ENCODE peak calls at places on chromosomes 3 and 15, in eight cellular contexts. One of them, this sample, is unnamed. For H3K27me3 and H3K36me3, the result is how much of the 10 kb centered on the place peaks cover.

GRCh38 chr3:22117751-22118346 is 366.8 kb upstream of the ZNF385D start:
- DNase-seq in BE2C: no peak
- DNase-seq in BJ: peak
- DNase-seq in GM23248: peak
- DNase-seq in left ventricle myocardium inferior: no peak
- DNase-seq in colonic mucosa: no peak
- DNase-seq in right atrium auricular region: no peak
- DNase-seq in neuronal stem cell: peak
- DNase-seq in this sample: peak

GRCh38 chr15:97091093-97091492 is 760.6 kb downstream of the NR2F2 start:
- DNase-seq in right atrium auricular region: no peak
- DNase-seq in BE2C: no peak
- DNase-seq in BJ: no peak
- DNase-seq in GM23248: no peak
- DNase-seq in colonic mucosa: no peak
- DNase-seq in neuronal stem cell: no peak
- DNase-seq in left ventricle myocardium inferior: no peak
- DNase-seq in this sample: no peak

GRCh38 chr3:21506061-21506460 is 244.9 kb downstream of the ZNF385D start:
- DNase-seq in colonic mucosa: no peak
- DNase-seq in left ventricle myocardium inferior: no peak
- DNase-seq in right atrium auricular region: no peak
- DNase-seq in neuronal stem cell: no peak
- DNase-seq in BJ: no peak
- DNase-seq in BE2C: no peak
- DNase-seq in GM23248: peak
- DNase-seq in this sample: no peak

GRCh38 chr15:32641517-32642059 is at the start of gene SCG5:
- DNase-seq in BE2C: peak
- DNase-seq in GM23248: no peak
- DNase-seq in neuronal stem cell: peak
- DNase-seq in BJ: no peak
- DNase-seq in left ventricle myocardium inferior: no peak
- DNase-seq in colonic mucosa: peak
- DNase-seq in right atrium auricular region: no peak
- DNase-seq in this sample: peak

GRCh38 chr3:174168538-174169254 is 690.4 kb upstream of the NAALADL2 start:
- DNase-seq in colonic mucosa: no peak
- DNase-seq in BE2C: no peak
- DNase-seq in BJ: no peak
- DNase-seq in GM23248: no peak
- DNase-seq in neuronal stem cell: no peak
- DNase-seq in right atrium auricular region: no peak
- DNase-seq in left ventricle myocardium inferior: no peak
- DNase-seq in this sample: no peak

GRCh38 chr15:80405554-80405850 is 1.3 kb downstream of the ARNT2 start:
- DNase-seq in BE2C: no peak
- DNase-seq in right atrium auricular region: no peak
- DNase-seq in colonic mucosa: no peak
- DNase-seq in BJ: no peak
- DNase-seq in GM23248: no peak
- DNase-seq in left ventricle myocardium inferior: no peak
- DNase-seq in neuronal stem cell: no peak
- DNase-seq in this sample: no peak

GRCh38 chr3:65376426-65376825 is 662.3 kb downstream of the MAGI1 start:
- DNase-seq in right atrium auricular region: no peak
- DNase-seq in GM23248: no peak
- DNase-seq in left ventricle myocardium inferior: no peak
- DNase-seq in colonic mucosa: no peak
- DNase-seq in neuronal stem cell: no peak
- DNase-seq in BE2C: no peak
- DNase-seq in BJ: no peak
- DNase-seq in this sample: no peak

GRCh38 chr3:193885832-193886231 is 250.1 kb upstream of the HES1 start:
- DNase-seq in neuronal stem cell: no peak
- DNase-seq in GM23248: no peak
- DNase-seq in left ventricle myocardium inferior: no peak
- DNase-seq in BE2C: no peak
- DNase-seq in BJ: no peak
- DNase-seq in right atrium auricular region: no peak
- DNase-seq in colonic mucosa: peak
- DNase-seq in this sample: no peak

GRCh38 chr3:124833710-124834332 is 53.3 kb downstream of the ITGB5 start:
- DNase-seq in colonic mucosa: no peak
- DNase-seq in BE2C: no peak
- DNase-seq in neuronal stem cell: no peak
- DNase-seq in GM23248: no peak
- DNase-seq in left ventricle myocardium inferior: no peak
- DNase-seq in BJ: no peak
- DNase-seq in right atrium auricular region: no peak
- DNase-seq in this sample: no peak

GRCh38 chr3:41683666-41684350 is 278.1 kb downstream of the ULK4 start:
- DNase-seq in right atrium auricular region: no peak
- DNase-seq in BE2C: no peak
- DNase-seq in neuronal stem cell: no peak
- DNase-seq in colonic mucosa: peak
- DNase-seq in GM23248: peak
- DNase-seq in left ventricle myocardium inferior: no peak
- DNase-seq in BJ: no peak
- DNase-seq in this sample: no peak

GRCh38 chr3:52444860-52445793 is at the start of gene SEMA3G:
- DNase-seq in BJ: no peak
- DNase-seq in BE2C: peak
- DNase-seq in neuronal stem cell: no peak
- DNase-seq in colonic mucosa: peak
- DNase-seq in left ventricle myocardium inferior: peak
- DNase-seq in GM23248: peak
- DNase-seq in right atrium auricular region: no peak
- DNase-seq in this sample: peak

GRCh38 chr3:42934910-42935309 is 29.0 kb downstream of the ZNF662 start:
- DNase-seq in BE2C: no peak
- DNase-seq in right atrium auricular region: no peak
- DNase-seq in left ventricle myocardium inferior: no peak
- DNase-seq in BJ: no peak
- DNase-seq in GM23248: no peak
- DNase-seq in colonic mucosa: no peak
- DNase-seq in neuronal stem cell: no peak
- DNase-seq in this sample: no peak

GRCh38 chr3:42935472-42935871 is 29.5 kb downstream of the ZNF662 start:
- DNase-seq in BE2C: no peak
- DNase-seq in colonic mucosa: no peak
- DNase-seq in right atrium auricular region: no peak
- DNase-seq in left ventricle myocardium inferior: no peak
- DNase-seq in BJ: no peak
- DNase-seq in GM23248: no peak
- DNase-seq in neuronal stem cell: no peak
- DNase-seq in this sample: no peak

GRCh38 chr3:42934111-42934510 is 28.2 kb downstream of the ZNF662 start:
- DNase-seq in BE2C: no peak
- DNase-seq in GM23248: no peak
- DNase-seq in left ventricle myocardium inferior: no peak
- DNase-seq in right atrium auricular region: no peak
- DNase-seq in neuronal stem cell: no peak
- DNase-seq in colonic mucosa: no peak
- DNase-seq in BJ: no peak
- DNase-seq in this sample: no peak

GRCh38 chr3:42936157-42936981 is 30.4 kb downstream of the ZNF662 start:
- DNase-seq in colonic mucosa: peak
- DNase-seq in right atrium auricular region: no peak
- DNase-seq in GM23248: peak
- DNase-seq in BE2C: no peak
- DNase-seq in neuronal stem cell: no peak
- DNase-seq in BJ: no peak
- DNase-seq in left ventricle myocardium inferior: peak
- DNase-seq in this sample: peak

DNA sequence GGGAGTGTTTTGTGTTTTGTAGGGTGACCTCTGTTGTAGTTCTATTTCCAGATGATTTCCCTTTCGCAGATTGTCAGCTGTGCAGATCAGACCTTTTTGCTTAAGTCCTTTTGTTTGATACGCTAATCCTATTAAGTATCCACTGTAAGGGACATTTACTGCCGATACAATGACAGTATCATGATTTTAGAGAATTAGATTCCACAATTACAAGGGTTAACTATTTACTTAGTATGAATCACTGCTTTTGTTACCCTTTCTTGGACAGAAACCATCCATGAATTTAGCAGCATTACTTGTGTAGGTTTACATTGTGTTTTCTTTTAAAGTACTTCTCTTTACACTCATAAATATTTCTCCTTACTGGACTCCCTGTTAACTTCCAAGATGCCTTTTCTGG is 31.4 kb downstream of the ZNF662 start:
- DNase-seq in left ventricle myocardium inferior: no peak
- DNase-seq in neuronal stem cell: no peak
- DNase-seq in BE2C: no peak
- DNase-seq in GM23248: no peak
- DNase-seq in right atrium auricular region: no peak
- DNase-seq in colonic mucosa: no peak
- DNase-seq in BJ: no peak
- DNase-seq in this sample: no peak
- H3K4me3 ChIP-seq in left ventricle myocardium inferior: no peak
- H3K4me3 ChIP-seq in neuronal stem cell: no peak
- H3K4me3 ChIP-seq in BE2C: no peak
- H3K4me3 ChIP-seq in GM23248: no peak
- H3K4me3 ChIP-seq in right atrium auricular region: no peak
- H3K4me3 ChIP-seq in colonic mucosa: no peak
- H3K4me3 ChIP-seq in BJ: no peak
- H3K4me3 ChIP-seq in this sample: no peak

DNA sequence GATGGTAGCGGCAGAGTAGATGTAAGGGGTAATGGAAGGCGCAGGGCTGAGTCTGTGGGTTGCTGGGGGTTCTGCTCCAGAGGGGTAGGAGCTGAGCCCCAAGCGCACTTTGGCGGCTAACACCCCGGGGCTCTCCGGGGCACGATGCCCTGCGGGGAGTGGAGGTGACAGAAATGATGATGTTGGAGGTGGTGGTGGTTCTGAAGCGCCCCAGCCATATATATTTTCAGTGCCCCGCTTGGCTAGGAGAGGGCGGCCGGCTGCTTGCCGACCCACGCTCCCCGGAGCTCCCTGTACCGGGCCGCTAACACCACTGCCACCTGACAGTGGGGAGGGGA is 9.7 kb downstream of the ZIC4 start:
- DNase-seq in right atrium auricular region: no peak
- DNase-seq in left ventricle myocardium inferior: no peak
- DNase-seq in neuronal stem cell: no peak
- DNase-seq in colonic mucosa: no peak
- DNase-seq in BJ: no peak
- DNase-seq in GM23248: no peak
- DNase-seq in BE2C: no peak
- DNase-seq in this sample: no peak
- H3K27me3 ChIP-seq in right atrium auricular region: half or more
- H3K27me3 ChIP-seq in left ventricle myocardium inferior: half or more
- H3K27me3 ChIP-seq in neuronal stem cell: under half
- H3K27me3 ChIP-seq in colonic mucosa: half or more
- H3K27me3 ChIP-seq in BJ: under half
- H3K27me3 ChIP-seq in GM23248: under half
- H3K27me3 ChIP-seq in BE2C: half or more
- H3K27me3 ChIP-seq in this sample: half or more

DNA sequence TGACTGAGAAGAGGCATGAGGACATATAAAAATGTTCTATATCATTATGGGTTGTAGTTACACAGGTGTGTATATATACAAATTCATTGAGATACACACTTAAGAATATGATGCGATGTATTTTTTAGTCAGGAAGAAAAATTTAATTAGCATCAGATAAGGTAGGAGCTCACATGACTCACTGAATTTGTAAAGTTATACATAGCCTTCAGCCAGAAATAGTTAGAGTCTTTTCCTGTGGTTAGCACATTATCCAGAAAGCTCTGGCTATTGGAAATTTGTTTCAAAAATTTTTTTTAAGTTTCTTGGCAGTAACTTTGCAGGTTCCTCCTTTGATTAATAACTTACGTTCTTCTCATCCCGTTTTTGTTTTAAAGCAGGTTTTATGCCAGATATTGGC is 88.6 kb downstream of the STT3B start:
- DNase-seq in colonic mucosa: no peak
- DNase-seq in BE2C: no peak
- DNase-seq in right atrium auricular region: no peak
- DNase-seq in left ventricle myocardium inferior: no peak
- DNase-seq in BJ: no peak
- DNase-seq in GM23248: peak
- DNase-seq in neuronal stem cell: no peak
- DNase-seq in this sample: no peak
- H3K36me3 ChIP-seq in colonic mucosa: under half
- H3K36me3 ChIP-seq in BE2C: under half
- H3K36me3 ChIP-seq in right atrium auricular region: under half
- H3K36me3 ChIP-seq in left ventricle myocardium inferior: half or more
- H3K36me3 ChIP-seq in BJ: under half
- H3K36me3 ChIP-seq in GM23248: under half
- H3K36me3 ChIP-seq in neuronal stem cell: under half
- H3K36me3 ChIP-seq in this sample: under half

GRCh38 chr3:73094951-73095350 is 33.5 kb downstream of the EBLN2 start:
- DNase-seq in BE2C: peak
- DNase-seq in right atrium auricular region: no peak
- DNase-seq in left ventricle myocardium inferior: peak
- DNase-seq in neuronal stem cell: no peak
- DNase-seq in colonic mucosa: no peak
- DNase-seq in GM23248: no peak
- DNase-seq in BJ: no peak
- DNase-seq in this sample: peak
- H3K4me3 ChIP-seq in BE2C: no peak
- H3K4me3 ChIP-seq in right atrium auricular region: no peak
- H3K4me3 ChIP-seq in left ventricle myocardium inferior: no peak
- H3K4me3 ChIP-seq in neuronal stem cell: no peak
- H3K4me3 ChIP-seq in colonic mucosa: no peak
- H3K4me3 ChIP-seq in GM23248: no peak
- H3K4me3 ChIP-seq in BJ: no peak
- H3K4me3 ChIP-seq in this sample: no peak

This sample was measured in H7.